ENCODE peak calls at places on chromosomes 3 and 15, in eight cellular contexts. One of them, this sample, is unnamed. For H3K4me1, the result is how much of the 10 kb centered on the place peaks cover.

GRCh38 chr15:47887181-47887580 is 169.9 kb downstream of the SEMA6D start:
- DNase-seq in heart right ventricle: no peak
- DNase-seq in CD8-positive, alpha-beta memory T cell: no peak
- DNase-seq in SJCRH30: no peak
- DNase-seq in lower lobe of right lung: no peak
- DNase-seq in suprapubic skin: no peak
- DNase-seq in Peyer's patch: no peak
- DNase-seq in ovary: no peak
- DNase-seq in this sample: no peak

GRCh38 chr3:178950676-178951075 is 120.9 kb downstream of the ZMAT3 start:
- DNase-seq in heart right ventricle: no peak
- DNase-seq in CD8-positive, alpha-beta memory T cell: no peak
- DNase-seq in SJCRH30: no peak
- DNase-seq in lower lobe of right lung: no peak
- DNase-seq in suprapubic skin: no peak
- DNase-seq in Peyer's patch: no peak
- DNase-seq in ovary: no peak
- DNase-seq in this sample: no peak

GRCh38 chr3:51733859-51734571 is 27.1 kb downstream of the GRM2 start:
- DNase-seq in heart right ventricle: no peak
- DNase-seq in CD8-positive, alpha-beta memory T cell: no peak
- DNase-seq in SJCRH30: no peak
- DNase-seq in lower lobe of right lung: no peak
- DNase-seq in suprapubic skin: no peak
- DNase-seq in Peyer's patch: no peak
- DNase-seq in ovary: no peak
- DNase-seq in this sample: no peak

GRCh38 chr15:41971893-41972340 is 440 bp downstream of the EHD4 start:
- DNase-seq in heart right ventricle: no peak
- DNase-seq in CD8-positive, alpha-beta memory T cell: peak
- DNase-seq in SJCRH30: no peak
- DNase-seq in lower lobe of right lung: no peak
- DNase-seq in suprapubic skin: peak
- DNase-seq in Peyer's patch: peak
- DNase-seq in ovary: no peak
- DNase-seq in this sample: no peak

GRCh38 chr3:140018556-140018955 is 83.6 kb downstream of the CLSTN2 start:
- DNase-seq in heart right ventricle: no peak
- DNase-seq in CD8-positive, alpha-beta memory T cell: no peak
- DNase-seq in SJCRH30: peak
- DNase-seq in lower lobe of right lung: no peak
- DNase-seq in suprapubic skin: no peak
- DNase-seq in Peyer's patch: no peak
- DNase-seq in ovary: no peak
- DNase-seq in this sample: no peak

GRCh38 chr15:69060041-69060481 is 45.6 kb downstream of the NOX5 start:
- DNase-seq in heart right ventricle: peak
- DNase-seq in CD8-positive, alpha-beta memory T cell: no peak
- DNase-seq in SJCRH30: no peak
- DNase-seq in lower lobe of right lung: no peak
- DNase-seq in suprapubic skin: no peak
- DNase-seq in Peyer's patch: no peak
- DNase-seq in ovary: peak
- DNase-seq in this sample: no peak

GRCh38 chr15:70503073-70503745 is 260.1 kb downstream of the UACA start:
- DNase-seq in heart right ventricle: no peak
- DNase-seq in CD8-positive, alpha-beta memory T cell: no peak
- DNase-seq in SJCRH30: no peak
- DNase-seq in lower lobe of right lung: no peak
- DNase-seq in suprapubic skin: no peak
- DNase-seq in Peyer's patch: no peak
- DNase-seq in ovary: no peak
- DNase-seq in this sample: no peak

GRCh38 chr3:134369231-134369741 is 5.0 kb downstream of the AMOTL2 start:
- DNase-seq in heart right ventricle: no peak
- DNase-seq in CD8-positive, alpha-beta memory T cell: no peak
- DNase-seq in SJCRH30: no peak
- DNase-seq in lower lobe of right lung: no peak
- DNase-seq in suprapubic skin: no peak
- DNase-seq in Peyer's patch: no peak
- DNase-seq in ovary: no peak
- DNase-seq in this sample: no peak

GRCh38 chr3:11522953-11523792 is 120.5 kb downstream of the VGLL4 start:
- DNase-seq in heart right ventricle: no peak
- DNase-seq in CD8-positive, alpha-beta memory T cell: no peak
- DNase-seq in SJCRH30: no peak
- DNase-seq in lower lobe of right lung: no peak
- DNase-seq in suprapubic skin: no peak
- DNase-seq in Peyer's patch: no peak
- DNase-seq in ovary: no peak
- DNase-seq in this sample: no peak

GRCh38 chr15:40594429-40594836 is 384 bp downstream of the KNL1 start:
- DNase-seq in heart right ventricle: peak
- DNase-seq in CD8-positive, alpha-beta memory T cell: no peak
- DNase-seq in SJCRH30: peak
- DNase-seq in lower lobe of right lung: peak
- DNase-seq in suprapubic skin: no peak
- DNase-seq in Peyer's patch: peak
- DNase-seq in ovary: peak
- DNase-seq in this sample: peak

GRCh38 chr3:156349111-156349510 is 205.8 kb downstream of the SSR3 start:
- DNase-seq in heart right ventricle: no peak
- DNase-seq in CD8-positive, alpha-beta memory T cell: no peak
- DNase-seq in SJCRH30: no peak
- DNase-seq in lower lobe of right lung: no peak
- DNase-seq in suprapubic skin: no peak
- DNase-seq in Peyer's patch: no peak
- DNase-seq in ovary: no peak
- DNase-seq in this sample: no peak

GRCh38 chr3:190541560-190541959 is 27.7 kb downstream of the IL1RAP start:
- DNase-seq in heart right ventricle: no peak
- DNase-seq in CD8-positive, alpha-beta memory T cell: no peak
- DNase-seq in SJCRH30: no peak
- DNase-seq in lower lobe of right lung: no peak
- DNase-seq in suprapubic skin: no peak
- DNase-seq in Peyer's patch: no peak
- DNase-seq in ovary: no peak
- DNase-seq in this sample: no peak

GRCh38 chr15:101175396-101175795 is 76.5 kb downstream of the CHSY1 start:
- DNase-seq in heart right ventricle: no peak
- DNase-seq in CD8-positive, alpha-beta memory T cell: no peak
- DNase-seq in SJCRH30: no peak
- DNase-seq in lower lobe of right lung: no peak
- DNase-seq in suprapubic skin: peak
- DNase-seq in Peyer's patch: no peak
- DNase-seq in ovary: no peak
- DNase-seq in this sample: no peak

GRCh38 chr15:101179341-101180153 is 72.3 kb downstream of the CHSY1 start:
- DNase-seq in heart right ventricle: no peak
- DNase-seq in CD8-positive, alpha-beta memory T cell: no peak
- DNase-seq in SJCRH30: no peak
- DNase-seq in lower lobe of right lung: no peak
- DNase-seq in suprapubic skin: peak
- DNase-seq in Peyer's patch: no peak
- DNase-seq in ovary: no peak
- DNase-seq in this sample: no peak

GRCh38 chr15:101178414-101178813 is 73.4 kb downstream of the CHSY1 start:
- DNase-seq in heart right ventricle: no peak
- DNase-seq in CD8-positive, alpha-beta memory T cell: no peak
- DNase-seq in SJCRH30: peak
- DNase-seq in lower lobe of right lung: no peak
- DNase-seq in suprapubic skin: peak
- DNase-seq in Peyer's patch: no peak
- DNase-seq in ovary: no peak
- DNase-seq in this sample: no peak

GRCh38 chr15:101174152-101174920 is 77.5 kb downstream of the CHSY1 start:
- DNase-seq in heart right ventricle: no peak
- DNase-seq in CD8-positive, alpha-beta memory T cell: no peak
- DNase-seq in SJCRH30: no peak
- DNase-seq in lower lobe of right lung: no peak
- DNase-seq in suprapubic skin: peak
- DNase-seq in Peyer's patch: no peak
- DNase-seq in ovary: no peak
- DNase-seq in this sample: no peak

GRCh38 chr15:101176625-101177024 is 75.2 kb downstream of the CHSY1 start:
- DNase-seq in heart right ventricle: no peak
- DNase-seq in CD8-positive, alpha-beta memory T cell: no peak
- DNase-seq in SJCRH30: no peak
- DNase-seq in lower lobe of right lung: no peak
- DNase-seq in suprapubic skin: peak
- DNase-seq in Peyer's patch: no peak
- DNase-seq in ovary: no peak
- DNase-seq in this sample: no peak
- H3K27ac ChIP-seq in heart right ventricle: peak
- H3K27ac ChIP-seq in CD8-positive, alpha-beta memory T cell: no peak
- H3K27ac ChIP-seq in SJCRH30: no peak
- H3K27ac ChIP-seq in lower lobe of right lung: peak
- H3K27ac ChIP-seq in suprapubic skin: peak
- H3K27ac ChIP-seq in Peyer's patch: peak
- H3K27ac ChIP-seq in ovary: no peak
- H3K27ac ChIP-seq in this sample: no peak

GRCh38 chr15:80844011-80844732 is 65.0 kb downstream of the CEMIP start:
- DNase-seq in heart right ventricle: no peak
- DNase-seq in CD8-positive, alpha-beta memory T cell: no peak
- DNase-seq in SJCRH30: peak
- DNase-seq in lower lobe of right lung: no peak
- DNase-seq in suprapubic skin: no peak
- DNase-seq in Peyer's patch: no peak
- DNase-seq in ovary: no peak
- DNase-seq in this sample: no peak

GRCh38 chr15:80839764-80840130 is 60.6 kb downstream of the CEMIP start:
- DNase-seq in heart right ventricle: no peak
- DNase-seq in CD8-positive, alpha-beta memory T cell: no peak
- DNase-seq in SJCRH30: no peak
- DNase-seq in lower lobe of right lung: no peak
- DNase-seq in suprapubic skin: no peak
- DNase-seq in Peyer's patch: no peak
- DNase-seq in ovary: no peak
- DNase-seq in this sample: no peak

GRCh38 chr15:80838666-80839065 is 59.5 kb downstream of the CEMIP start:
- DNase-seq in heart right ventricle: no peak
- DNase-seq in CD8-positive, alpha-beta memory T cell: no peak
- DNase-seq in SJCRH30: no peak
- DNase-seq in lower lobe of right lung: no peak
- DNase-seq in suprapubic skin: no peak
- DNase-seq in Peyer's patch: no peak
- DNase-seq in ovary: no peak
- DNase-seq in this sample: no peak

GRCh38 chr15:80840173-80841130 is 61.3 kb downstream of the CEMIP start:
- DNase-seq in heart right ventricle: no peak
- DNase-seq in CD8-positive, alpha-beta memory T cell: no peak
- DNase-seq in SJCRH30: no peak
- DNase-seq in lower lobe of right lung: no peak
- DNase-seq in suprapubic skin: no peak
- DNase-seq in Peyer's patch: no peak
- DNase-seq in ovary: peak
- DNase-seq in this sample: no peak

GRCh38 chr15:80841537-80841936 is 62.4 kb downstream of the CEMIP start:
- DNase-seq in heart right ventricle: no peak
- DNase-seq in CD8-positive, alpha-beta memory T cell: no peak
- DNase-seq in SJCRH30: no peak
- DNase-seq in lower lobe of right lung: no peak
- DNase-seq in suprapubic skin: no peak
- DNase-seq in Peyer's patch: no peak
- DNase-seq in ovary: no peak
- DNase-seq in this sample: no peak
- H3K4me1 ChIP-seq in heart right ventricle: under half
- H3K4me1 ChIP-seq in CD8-positive, alpha-beta memory T cell: under half
- H3K4me1 ChIP-seq in SJCRH30: under half
- H3K4me1 ChIP-seq in lower lobe of right lung: under half
- H3K4me1 ChIP-seq in suprapubic skin: under half
- H3K4me1 ChIP-seq in Peyer's patch: under half
- H3K4me1 ChIP-seq in ovary: under half
- H3K4me1 ChIP-seq in this sample: under half

GRCh38 chr15:75348563-75349350 is 1.9 kb downstream of the NEIL1 start:
- DNase-seq in heart right ventricle: no peak
- DNase-seq in CD8-positive, alpha-beta memory T cell: no peak
- DNase-seq in SJCRH30: peak
- DNase-seq in lower lobe of right lung: peak
- DNase-seq in suprapubic skin: no peak
- DNase-seq in Peyer's patch: no peak
- DNase-seq in ovary: peak
- DNase-seq in this sample: no peak
- H3K4me3 ChIP-seq in heart right ventricle: peak
- H3K4me3 ChIP-seq in CD8-positive, alpha-beta memory T cell: peak
- H3K4me3 ChIP-seq in SJCRH30: peak
- H3K4me3 ChIP-seq in lower lobe of right lung: peak
- H3K4me3 ChIP-seq in suprapubic skin: peak
- H3K4me3 ChIP-seq in Peyer's patch: peak
- H3K4me3 ChIP-seq in ovary: peak
- H3K4me3 ChIP-seq in this sample: peak

GRCh38 chr3:14203521-14204079 is 25.0 kb downstream of the LSM3 start:
- DNase-seq in heart right ventricle: peak
- DNase-seq in CD8-positive, alpha-beta memory T cell: peak
- DNase-seq in SJCRH30: peak
- DNase-seq in lower lobe of right lung: peak
- DNase-seq in suprapubic skin: no peak
- DNase-seq in Peyer's patch: no peak
- DNase-seq in ovary: peak
- DNase-seq in this sample: peak
- H3K27ac ChIP-seq in heart right ventricle: peak
- H3K27ac ChIP-seq in CD8-positive, alpha-beta memory T cell: no peak
- H3K27ac ChIP-seq in SJCRH30: no peak
- H3K27ac ChIP-seq in lower lobe of right lung: no peak
- H3K27ac ChIP-seq in suprapubic skin: peak
- H3K27ac ChIP-seq in Peyer's patch: peak
- H3K27ac ChIP-seq in ovary: no peak
- H3K27ac ChIP-seq in this sample: no peak

GRCh38 chr15:93055211-93055763 is 33.7 kb downstream of the RGMA start:
- DNase-seq in heart right ventricle: no peak
- DNase-seq in CD8-positive, alpha-beta memory T cell: no peak
- DNase-seq in SJCRH30: no peak
- DNase-seq in lower lobe of right lung: no peak
- DNase-seq in suprapubic skin: no peak
- DNase-seq in Peyer's patch: no peak
- DNase-seq in ovary: no peak
- DNase-seq in this sample: no peak

GRCh38 chr15:93058904-93059427 is 30.0 kb downstream of the RGMA start:
- DNase-seq in heart right ventricle: no peak
- DNase-seq in CD8-positive, alpha-beta memory T cell: no peak
- DNase-seq in SJCRH30: no peak
- DNase-seq in lower lobe of right lung: no peak
- DNase-seq in suprapubic skin: no peak
- DNase-seq in Peyer's patch: no peak
- DNase-seq in ovary: no peak
- DNase-seq in this sample: no peak

GRCh38 chr15:93057618-93058017 is 31.4 kb downstream of the RGMA start:
- DNase-seq in heart right ventricle: no peak
- DNase-seq in CD8-positive, alpha-beta memory T cell: no peak
- DNase-seq in SJCRH30: no peak
- DNase-seq in lower lobe of right lung: peak
- DNase-seq in suprapubic skin: no peak
- DNase-seq in Peyer's patch: no peak
- DNase-seq in ovary: no peak
- DNase-seq in this sample: no peak

GRCh38 chr15:93058128-93058527 is 30.9 kb downstream of the RGMA start:
- DNase-seq in heart right ventricle: no peak
- DNase-seq in CD8-positive, alpha-beta memory T cell: no peak
- DNase-seq in SJCRH30: no peak
- DNase-seq in lower lobe of right lung: peak
- DNase-seq in suprapubic skin: no peak
- DNase-seq in Peyer's patch: no peak
- DNase-seq in ovary: no peak
- DNase-seq in this sample: no peak

GRCh38 chr15:93056836-93057235 is 32.2 kb downstream of the RGMA start:
- DNase-seq in heart right ventricle: no peak
- DNase-seq in CD8-positive, alpha-beta memory T cell: no peak
- DNase-seq in SJCRH30: no peak
- DNase-seq in lower lobe of right lung: peak
- DNase-seq in suprapubic skin: no peak
- DNase-seq in Peyer's patch: no peak
- DNase-seq in ovary: no peak
- DNase-seq in this sample: no peak
- H3K4me1 ChIP-seq in heart right ventricle: under half
- H3K4me1 ChIP-seq in CD8-positive, alpha-beta memory T cell: under half
- H3K4me1 ChIP-seq in SJCRH30: under half
- H3K4me1 ChIP-seq in lower lobe of right lung: under half
- H3K4me1 ChIP-seq in suprapubic skin: under half
- H3K4me1 ChIP-seq in Peyer's patch: under half
- H3K4me1 ChIP-seq in ovary: under half
- H3K4me1 ChIP-seq in this sample: under half

This sample was measured in iPS DF 6.9.